ENCODE peak calls at places on chromosomes 5 and 9, in four cellular contexts. A, P, R and M are unnamed samples.

GRCh38 chr9:132237481-132237880 is 75.6 kb downstream of the NTNG2 start:
- DNase-seq in A (no peak), P (no peak), R (no peak), M (no peak)

GRCh38 chr9:109815366-109815947 is 35.5 kb downstream of the PALM2AKAP2 start:
- DNase-seq in A (no peak), P (no peak), R (no peak), M (peak)

GRCh38 chr9:17622166-17622565 is 43.3 kb downstream of the SH3GL2 start:
- DNase-seq in A (no peak), P (no peak), R (no peak), M (no peak)

GRCh38 chr9:131704195-131704983 is 35.5 kb downstream of the RAPGEF1 start:
- DNase-seq in A (no peak), P (no peak), R (no peak), M (no peak)

GRCh38 chr9:129028192-129028966 is at the start of gene SH3GLB2:
- DNase-seq in A (peak), P (peak), R (peak), M (peak)

GRCh38 chr9:132873403-132873802 is 4.7 kb downstream of the AK8 start:
- DNase-seq in A (no peak), P (no peak), R (no peak), M (no peak)

GRCh38 chr9:17521456-17521855 is 57.4 kb upstream of the SH3GL2 start:
- DNase-seq in A (no peak), P (no peak), R (no peak), M (no peak)

GRCh38 chr5:54804521-54804920 is 180.9 kb downstream of the ESM1 start:
- DNase-seq in A (no peak), P (peak), R (no peak), M (no peak)

GRCh38 chr5:6125781-6126180 is 252.6 kb downstream of the MED10 start:
- DNase-seq in A (no peak), P (no peak), R (no peak), M (no peak)

GRCh38 chr5:125129151-125129806 is 382.8 kb upstream of the ZNF608 start:
- DNase-seq in A (no peak), P (peak), R (no peak), M (no peak)

GRCh38 chr5:149455889-149456409 is 76.9 kb upstream of the IL17B start:
- DNase-seq in A (no peak), P (peak), R (peak), M (peak)

GRCh38 chr5:16051246-16051645 is 128.3 kb downstream of the MARCHF11 start:
- DNase-seq in A (no peak), P (no peak), R (no peak), M (peak)

GRCh38 chr9:69877852-69878507 is 57.4 kb downstream of the CFAP95 start:
- DNase-seq in A (no peak), P (peak), R (no peak), M (peak)

GRCh38 chr9:70510157-70510770 is 95.8 kb upstream of the KLF9 start:
- DNase-seq in A (no peak), P (no peak), R (no peak), M (no peak)

GRCh38 chr5:34996236-34996635 is 51.5 kb downstream of the AGXT2 start:
- DNase-seq in A (no peak), P (no peak), R (no peak), M (no peak)

GRCh38 chr9:126506361-126507317 is 107.1 kb upstream of the LMX1B start:
- DNase-seq in A (no peak), P (no peak), R (no peak), M (no peak)

GRCh38 chr9:83979812-83980394 is at the start of gene HNRNPK:
- DNase-seq in A (peak), P (peak), R (peak), M (peak)